ENCODE peak calls at places on chromosome 22, in seven cellular contexts. O, X, B, D, Y, F and G are unnamed samples.

GRCh38 chr22:48496987-48497650 is 1330.6 kb downstream of the BRD1 start:
- DNase-seq in O (no peak), B (no peak), F (peak), Y (no peak), D (no peak), X (no peak), G (no peak)

GRCh38 chr22:41975299-41976069 is 6.2 kb downstream of the SEPTIN3 start:
- DNase-seq in O (no peak), F (no peak), Y (no peak), D (no peak), X (no peak), B (no peak), G (no peak)

GRCh38 chr22:44935724-44936123 is 74.1 kb downstream of the PHF21B start:
- DNase-seq in X (no peak), O (no peak), B (no peak), F (no peak), Y (no peak), D (no peak), G (no peak)

GRCh38 chr22:48893288-48894063 is 934.2 kb downstream of the BRD1 start:
- DNase-seq in F (no peak), X (no peak), Y (no peak), B (no peak), O (no peak), D (no peak), G (no peak)

GRCh38 chr22:28629420-28630184 is 50.0 kb downstream of the TTC28 start:
- DNase-seq in B (peak), D (no peak), Y (no peak), F (no peak), X (no peak), O (no peak), G (no peak)

GRCh38 chr22:45331486-45331885 is 21.8 kb downstream of the FAM118A start:
- DNase-seq in F (no peak), Y (no peak), D (no peak), X (no peak), B (no peak), O (no peak), G (no peak)

GRCh38 chr22:36998620-36999351 is 20.5 kb downstream of the TST start:
- DNase-seq in D (peak), B (no peak), O (no peak), F (no peak), Y (no peak), X (no peak), G (no peak)

GRCh38 chr22:25380141-25380747 is 160.8 kb downstream of the CRYBB2 start:
- DNase-seq in F (no peak), Y (no peak), B (no peak), O (no peak), D (no peak), X (no peak), G (no peak)

GRCh38 chr22:27135582-27135981 is 478.2 kb downstream of the MIAT start:
- DNase-seq in X (no peak), Y (no peak), F (no peak), D (peak), O (no peak), B (peak), G (no peak)

GRCh38 chr22:44210721-44211120 is 30.0 kb downstream of the PARVG start:
- DNase-seq in O (no peak), Y (no peak), D (peak), X (no peak), B (peak), F (no peak), G (no peak)

GRCh38 chr22:26544489-26544888 is 32.2 kb upstream of the TFIP11 start:
- DNase-seq in F (no peak), X (no peak), O (no peak), B (no peak), D (no peak), Y (no peak), G (no peak)

GRCh38 chr22:27879923-27880322 is 39.1 kb downstream of the PITPNB start:
- DNase-seq in B (peak), F (peak), D (peak), O (no peak), X (no peak), Y (peak), G (no peak)

GRCh38 chr22:22877523-22878210 is 9.9 kb upstream of the IGLL5 start:
- DNase-seq in F (peak), Y (peak), B (peak), X (peak), D (peak), O (peak), G (no peak)

GRCh38 chr22:27476729-27477128 is 324.8 kb downstream of the MN1 start:
- DNase-seq in Y (no peak), F (peak), X (no peak), B (peak), D (peak), O (no peak), G (no peak)

GRCh38 chr22:48588881-48589450 is 1238.7 kb downstream of the BRD1 start:
- DNase-seq in D (no peak), X (no peak), B (no peak), O (no peak), Y (no peak), F (peak), G (no peak)

GRCh38 chr22:45208993-45209838 is 31.5 kb downstream of the KIAA0930 start:
- DNase-seq in F (peak), O (peak), X (no peak), D (peak), B (peak), Y (peak), G (no peak)

GRCh38 chr22:31492151-31492550 is 2.5 kb upstream of the EIF4ENIF1 start:
- DNase-seq in Y (no peak), D (no peak), B (no peak), O (no peak), F (no peak), X (no peak), G (no peak)

GRCh38 chr22:38927033-38927789 is 30.2 kb upstream of the APOBEC3A start:
- DNase-seq in D (peak), B (peak), X (peak), Y (peak), F (peak), O (peak), G (no peak)

GRCh38 chr22:35231585-35232084 is 25.7 kb upstream of the HMGXB4 start:
- DNase-seq in X (peak), B (peak), F (peak), O (no peak), Y (peak), D (peak), G (no peak)

GRCh38 chr22:42972592-42973535 is 42.1 kb downstream of the PACSIN2 start:
- DNase-seq in X (no peak), Y (no peak), O (no peak), F (no peak), D (no peak), B (no peak), G (no peak)

GRCh38 chr22:42256930-42257329 is 13.5 kb downstream of the TCF20 start:
- DNase-seq in B (no peak), F (no peak), O (no peak), Y (no peak), D (no peak), X (no peak), G (no peak)

GRCh38 chr22:48953103-48953720 is 874.5 kb downstream of the BRD1 start:
- DNase-seq in D (no peak), Y (no peak), F (no peak), O (no peak), X (no peak), B (no peak), G (no peak)

GRCh38 chr22:28112548-28113043 is 193.5 kb upstream of the PITPNB start:
- DNase-seq in B (peak), F (peak), Y (no peak), X (no peak), O (no peak), D (peak), G (no peak)